ENCODE peak calls at places on chromosomes 13 and 19, in ten cellular contexts. G is mesothelial cell of epicardium, V is AG10803, F is choroid plexus epithelial cell, E is heart left ventricle, P is OCI-LY7, M is Calu3, T is body of pancreas, N is AG04450, S is HepG2. J is an unnamed sample.

GRCh38 chr19:2558543-2558942 is 82.6 kb downstream of the GADD45B start:
- DNase-seq in G (no peak), V (no peak), F (no peak), E (no peak), P (no peak), M (no peak), T (no peak), N (no peak), S (no peak), J (no peak)

GRCh38 chr19:46221981-46222610 is 7.4 kb upstream of the IGFL1 start:
- DNase-seq in G (no peak), V (peak), F (peak), E (peak), P (no peak), M (peak), T (peak), N (no peak), S (no peak), J (no peak)

GRCh38 chr13:81602236-81602635 is 1261.3 kb upstream of the SPRY2 start:
- DNase-seq in G (no peak), V (no peak), F (peak), E (no peak), P (no peak), M (no peak), T (no peak), N (no peak), S (no peak), J (no peak)

GRCh38 chr13:34647379-34647778 is 294.7 kb upstream of the NBEA start:
- DNase-seq in G (no peak), V (no peak), F (no peak), E (no peak), P (no peak), M (no peak), T (no peak), N (no peak), S (no peak), J (no peak)

GRCh38 chr13:26050568-26051230 is 1.1 kb downstream of the SHISA2 start:
- DNase-seq in G (peak), V (no peak), F (peak), E (no peak), P (no peak), M (no peak), T (no peak), N (no peak), S (no peak), J (peak)

GRCh38 chr19:10818306-10819123 is 17.5 kb downstream of the TMED1 start:
- DNase-seq in G (no peak), V (peak), F (no peak), E (no peak), P (no peak), M (no peak), T (no peak), N (no peak), S (no peak), J (no peak)

GRCh38 chr13:31111136-31111535 is 50.6 kb downstream of the HSPH1 start:
- DNase-seq in G (no peak), V (no peak), F (peak), E (no peak), P (no peak), M (no peak), T (no peak), N (peak), S (no peak), J (no peak)

GRCh38 chr19:17719730-17720486 is 628 bp downstream of the MAP1S start:
- DNase-seq in G (peak), V (no peak), F (no peak), E (no peak), P (no peak), M (peak), T (peak), N (no peak), S (no peak), J (no peak)

GRCh38 chr19:5361407-5361806 is 20.8 kb upstream of the PTPRS start:
- DNase-seq in G (no peak), V (no peak), F (no peak), E (no peak), P (no peak), M (no peak), T (no peak), N (no peak), S (no peak), J (no peak)

GRCh38 chr19:10634881-10635463 is 9.6 kb downstream of the SLC44A2 start:
- DNase-seq in G (no peak), V (no peak), F (no peak), E (no peak), P (no peak), M (no peak), T (no peak), N (no peak), S (no peak), J (no peak)

GRCh38 chr13:30698488-30699005 is 36.8 kb upstream of the ALOX5AP start:
- DNase-seq in G (no peak), V (no peak), F (no peak), E (no peak), P (no peak), M (no peak), T (no peak), N (no peak), S (no peak), J (no peak)

GRCh38 chr19:39631626-39632025 is 24.1 kb upstream of the LGALS16 start:
- DNase-seq in G (no peak), V (no peak), F (no peak), E (no peak), P (no peak), M (no peak), T (no peak), N (no peak), S (no peak), J (no peak)

GRCh38 chr13:111115841-111116500 is 861 bp downstream of the ARHGEF7 start:
- DNase-seq in G (no peak), V (peak), F (peak), E (peak), P (no peak), M (no peak), T (peak), N (peak), S (peak), J (peak)

GRCh38 chr13:42924290-42924803 is 67.7 kb downstream of the EPSTI1 start:
- DNase-seq in G (no peak), V (no peak), F (no peak), E (no peak), P (no peak), M (no peak), T (no peak), N (no peak), S (no peak), J (no peak)

GRCh38 chr13:112740502-112741131 is 50.8 kb downstream of the ATP11A start:
- DNase-seq in G (no peak), V (peak), F (peak), E (peak), P (no peak), M (no peak), T (peak), N (peak), S (no peak), J (no peak)

GRCh38 chr13:110624766-110625756 is 9.7 kb downstream of the NAXD start:
- DNase-seq in G (no peak), V (no peak), F (no peak), E (no peak), P (no peak), M (no peak), T (no peak), N (no peak), S (no peak), J (no peak)

GRCh38 chr19:39083983-39084731 is at the start of gene ACP7:
- DNase-seq in G (no peak), V (no peak), F (no peak), E (no peak), P (no peak), M (peak), T (peak), N (no peak), S (no peak), J (no peak)

GRCh38 chr19:5407356-5407755 is 47.9 kb upstream of the ZNRF4 start:
- DNase-seq in G (no peak), V (peak), F (peak), E (no peak), P (peak), M (peak), T (no peak), N (no peak), S (peak), J (no peak)

GRCh38 chr13:48222358-48223015 is 10.5 kb upstream of the ITM2B start:
- DNase-seq in G (no peak), V (peak), F (peak), E (peak), P (no peak), M (no peak), T (peak), N (no peak), S (no peak), J (no peak)

GRCh38 chr19:3599776-3600183 is 6.9 kb downstream of the TBXA2R start:
- DNase-seq in G (no peak), V (no peak), F (no peak), E (no peak), P (no peak), M (no peak), T (no peak), N (no peak), S (no peak), J (peak)

GRCh38 chr19:15288146-15288963 is 44.0 kb downstream of the BRD4 start:
- DNase-seq in G (no peak), V (peak), F (no peak), E (no peak), P (peak), M (no peak), T (no peak), N (no peak), S (no peak), J (no peak)
- TF ChIP-seq CTCF in G (no peak), V (peak), F (no peak), E (no peak), P (no peak), M (no peak), T (no peak), N (peak), S (no peak), J (no peak)

DNA sequence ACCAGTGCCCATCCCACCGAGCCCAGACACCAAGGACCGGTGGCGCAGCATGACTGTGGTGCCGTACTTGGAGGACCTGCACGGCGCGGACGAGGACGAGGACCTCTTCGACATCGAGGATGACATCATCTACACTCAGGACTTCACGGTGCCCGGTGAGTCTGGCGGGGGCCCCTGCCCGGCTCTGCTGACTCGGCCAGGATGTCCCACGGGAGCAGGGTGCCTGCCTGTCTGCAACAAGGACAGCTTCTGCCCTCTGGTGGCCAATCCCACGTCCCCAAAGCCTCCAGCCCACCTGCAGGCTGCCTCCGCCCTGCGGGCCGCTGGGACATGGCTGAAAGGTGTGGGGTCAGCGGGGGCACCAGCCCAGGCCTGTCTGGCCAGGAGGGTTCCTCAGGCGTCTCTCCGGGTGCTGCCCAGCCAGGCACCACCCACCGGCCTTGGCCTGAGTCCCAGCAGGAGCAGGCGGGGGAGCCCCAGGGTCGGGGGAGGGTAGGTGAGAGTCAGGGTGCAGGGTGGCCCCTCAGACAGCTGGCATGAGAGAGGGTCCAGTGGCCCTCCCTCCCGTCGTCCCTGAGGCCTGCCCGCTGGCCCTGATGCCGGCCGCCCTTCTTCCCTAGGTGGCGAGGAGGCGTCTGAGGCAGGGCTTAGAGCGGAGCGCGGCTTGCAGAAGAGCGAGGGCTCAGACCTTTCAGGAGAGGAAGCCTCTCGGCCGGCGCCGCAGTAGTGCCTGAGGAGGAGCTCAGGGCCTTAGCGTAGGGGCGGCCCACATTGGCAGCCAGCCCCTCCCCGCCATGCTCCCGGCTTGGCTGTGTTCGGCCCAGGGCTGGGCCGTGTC is 14.6 kb downstream of the CBARP start:
- DNase-seq in G (no peak), V (peak), F (peak), E (no peak), P (peak), M (peak), T (no peak), N (no peak), S (no peak), J (no peak)
- TF ChIP-seq CTCF in G (no peak), V (peak), F (peak), E (peak), P (peak), M (no peak), T (peak), N (peak), S (peak), J (peak)

GRCh38 chr19:49809987-49810389 is 3.1 kb downstream of the FUZ start:
- DNase-seq in G (no peak), V (no peak), F (no peak), E (no peak), P (no peak), M (no peak), T (no peak), N (no peak), S (no peak), J (no peak)
- TF ChIP-seq CTCF in G (no peak), V (no peak), F (no peak), E (no peak), P (no peak), M (no peak), T (no peak), N (no peak), S (no peak), J (no peak)

DNA sequence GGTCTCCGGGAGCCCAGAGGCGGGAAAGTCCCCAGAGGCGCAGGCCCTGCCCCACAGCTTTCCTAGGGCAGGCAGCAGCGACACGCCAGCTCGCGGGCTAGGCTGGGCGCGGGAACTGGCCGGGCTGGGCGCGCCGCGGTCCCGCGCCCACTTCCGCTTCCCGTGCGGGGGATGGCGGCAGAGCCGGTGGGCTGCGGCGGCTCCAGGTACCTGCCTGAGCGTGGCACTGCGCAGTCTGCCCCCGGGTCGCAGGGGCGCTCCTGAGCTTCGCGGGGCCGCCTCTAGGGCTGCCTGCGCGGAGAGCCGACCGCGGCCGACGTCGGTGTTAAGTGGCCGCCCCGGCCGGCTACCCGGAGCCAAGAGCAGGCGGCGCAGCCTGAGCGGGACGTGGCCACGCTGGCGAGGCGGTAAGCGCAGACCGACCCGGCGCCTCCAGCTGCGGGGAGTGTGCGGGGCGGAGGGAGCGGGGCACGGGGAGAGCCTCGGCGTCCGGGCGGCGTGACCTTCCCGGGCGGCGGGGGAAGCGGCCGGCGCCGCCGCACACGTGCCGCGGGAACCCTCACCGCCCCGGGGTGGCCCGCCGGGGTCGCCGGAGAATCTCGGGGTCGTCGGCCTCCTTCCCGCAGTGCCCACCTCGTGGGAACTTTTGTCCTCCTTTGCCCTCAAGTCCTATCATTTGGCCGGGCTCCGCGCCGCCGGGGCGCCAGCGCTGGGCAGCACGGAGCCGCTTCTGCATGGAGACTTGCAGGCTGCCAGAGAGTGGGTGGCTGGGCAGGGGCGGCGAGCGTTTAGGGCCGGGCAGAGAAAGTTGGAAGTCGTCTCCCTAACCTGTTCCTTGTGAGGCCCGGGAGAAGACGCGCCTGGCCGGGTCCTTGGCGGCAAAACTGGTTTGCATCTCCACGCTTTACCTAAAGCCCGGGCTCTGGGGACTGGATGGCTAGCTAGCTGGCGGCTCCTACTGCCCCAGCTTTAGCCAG is 31.4 kb upstream of the MPHOSPH8 start:
- DNase-seq in G (peak), V (peak), F (peak), E (peak), P (no peak), M (peak), T (peak), N (no peak), S (peak), J (peak)
- TF ChIP-seq CTCF in G (no peak), V (peak), F (no peak), E (peak), P (no peak), M (no peak), T (peak), N (no peak), S (peak), J (no peak)